ENCODE peak calls at places on chromosomes 5 and 9, in seven cellular contexts. P, L, E, Z, C, O and D are unnamed samples.

GRCh38 chr9:136281421-136282271 is 22.2 kb downstream of the CCDC187 start:
- DNase-seq in P (no peak), L (no peak), E (no peak), Z (no peak), C (no peak), O (no peak), D (no peak)

GRCh38 chr5:172407241-172407691 is 47.1 kb downstream of the SH3PXD2B start:
- DNase-seq in P (no peak), L (no peak), E (no peak), Z (no peak), C (no peak), O (no peak), D (no peak)

GRCh38 chr5:65305913-65306312 is 175.8 kb downstream of the ADAMTS6 start:
- DNase-seq in P (no peak), L (no peak), E (peak), Z (no peak), C (no peak), O (no peak), D (no peak)

GRCh38 chr5:9898319-9898718 is 268.2 kb upstream of the TAS2R1 start:
- DNase-seq in P (peak), L (peak), E (peak), Z (no peak), C (no peak), O (peak), D (peak)

GRCh38 chr9:123368023-123368422 is 12.0 kb downstream of the CRB2 start:
- DNase-seq in P (no peak), L (no peak), E (no peak), Z (no peak), C (no peak), O (no peak), D (no peak)

GRCh38 chr5:142748568-142749249 is 21.5 kb upstream of the ARHGAP26 start:
- DNase-seq in P (no peak), L (peak), E (peak), Z (no peak), C (no peak), O (peak), D (peak)

GRCh38 chr5:88823201-88823600 is 59.8 kb downstream of the MEF2C start:
- DNase-seq in P (no peak), L (no peak), E (no peak), Z (no peak), C (no peak), O (no peak), D (no peak)

GRCh38 chr5:176397736-176398420 is 9.3 kb downstream of the HIGD2A start:
- DNase-seq in P (no peak), L (no peak), E (no peak), Z (no peak), C (no peak), O (no peak), D (no peak)

GRCh38 chr5:96911139-96911538 is 24.7 kb upstream of the LNPEP start:
- DNase-seq in P (no peak), L (no peak), E (no peak), Z (no peak), C (no peak), O (no peak), D (no peak)

GRCh38 chr5:119356384-119357188 is 767 bp downstream of the TNFAIP8 start:
- DNase-seq in P (no peak), L (no peak), E (no peak), Z (no peak), C (no peak), O (no peak), D (no peak)

GRCh38 chr9:87672586-87672985 is 53.3 kb upstream of the CTSL start:
- DNase-seq in P (no peak), L (no peak), E (no peak), Z (no peak), C (no peak), O (no peak), D (no peak)

GRCh38 chr5:157464518-157465171 is 4.6 kb downstream of the NIPAL4 start:
- DNase-seq in P (peak), L (no peak), E (no peak), Z (peak), C (no peak), O (peak), D (no peak)

GRCh38 chr5:466661-467310 is 23.8 kb downstream of the EXOC3 start:
- DNase-seq in P (no peak), L (no peak), E (no peak), Z (no peak), C (no peak), O (no peak), D (no peak)

GRCh38 chr5:59487068-59487686 is 406.3 kb downstream of the PDE4D start:
- DNase-seq in P (no peak), L (no peak), E (no peak), Z (no peak), C (no peak), O (no peak), D (no peak)

GRCh38 chr5:138677782-138678181 is 75.4 kb upstream of the CTNNA1 start:
- DNase-seq in P (no peak), L (peak), E (no peak), Z (no peak), C (no peak), O (no peak), D (no peak)

GRCh38 chr5:173480896-173481295 is 135.6 kb downstream of the BOD1 start:
- DNase-seq in P (no peak), L (no peak), E (no peak), Z (no peak), C (no peak), O (no peak), D (no peak)

GRCh38 chr9:110340306-110340705 is 2.6 kb upstream of the TXNDC8 start:
- DNase-seq in P (peak), L (no peak), E (peak), Z (no peak), C (no peak), O (peak), D (no peak)

GRCh38 chr5:126468091-126468490 is 44.9 kb downstream of the GRAMD2B start:
- DNase-seq in P (no peak), L (no peak), E (no peak), Z (no peak), C (no peak), O (no peak), D (no peak)

GRCh38 chr5:95646569-95647330 is at the start of gene RFESD:
- DNase-seq in P (peak), L (peak), E (peak), Z (peak), C (peak), O (peak), D (peak)

GRCh38 chr9:93827545-93828330 is 127.4 kb downstream of the BARX1 start:
- DNase-seq in P (no peak), L (peak), E (peak), Z (no peak), C (no peak), O (peak), D (no peak)

GRCh38 chr5:52262844-52263243 is 524.9 kb upstream of the ITGA1 start:
- DNase-seq in P (no peak), L (no peak), E (no peak), Z (no peak), C (no peak), O (no peak), D (no peak)

GRCh38 chr5:120463991-120464626 is at the start of gene PRR16:
- DNase-seq in P (no peak), L (peak), E (no peak), Z (no peak), C (peak), O (peak), D (no peak)

GRCh38 chr5:115634343-115635132 is 8.7 kb upstream of the TMED7 start:
- DNase-seq in P (peak), L (peak), E (peak), Z (peak), C (peak), O (peak), D (peak)

GRCh38 chr5:14742427-14743010 is 78.0 kb downstream of the OTULIN start:
- DNase-seq in P (no peak), L (no peak), E (no peak), Z (no peak), C (no peak), O (peak), D (no peak)

GRCh38 chr5:106314221-106314824 is 1356.4 kb downstream of the EFNA5 start:
- DNase-seq in P (no peak), L (no peak), E (no peak), Z (no peak), C (no peak), O (no peak), D (no peak)

GRCh38 chr9:38355115-38355514 is 37.4 kb upstream of the ALDH1B1 start:
- DNase-seq in P (no peak), L (no peak), E (no peak), Z (no peak), C (no peak), O (no peak), D (no peak)

GRCh38 chr5:107669543-107670027 is 1.2 kb downstream of the EFNA5 start:
- DNase-seq in P (no peak), L (peak), E (no peak), Z (no peak), C (no peak), O (no peak), D (no peak)

GRCh38 chr9:132547976-132548730 is 34.3 kb upstream of the BARHL1 start:
- DNase-seq in P (no peak), L (no peak), E (no peak), Z (no peak), C (no peak), O (no peak), D (no peak)

GRCh38 chr5:172413601-172414000 is 40.7 kb downstream of the SH3PXD2B start:
- DNase-seq in P (no peak), L (no peak), E (no peak), Z (no peak), C (no peak), O (no peak), D (no peak)

GRCh38 chr5:131096774-131097695 is 68.0 kb downstream of the HINT1 start:
- DNase-seq in P (no peak), L (no peak), E (no peak), Z (no peak), C (no peak), O (no peak), D (no peak)

GRCh38 chr5:171309276-171309525 is 153 bp downstream of the TLX3 start:
- DNase-seq in P (no peak), L (no peak), E (no peak), Z (no peak), C (no peak), O (no peak), D (no peak)

GRCh38 chr9:11366585-11367129 is 753.9 kb upstream of the PTPRD start:
- DNase-seq in P (no peak), L (peak), E (no peak), Z (no peak), C (no peak), O (no peak), D (no peak)

GRCh38 chr9:25964239-25964638 is 286.0 kb upstream of the TUSC1 start:
- DNase-seq in P (peak), L (peak), E (peak), Z (no peak), C (peak), O (no peak), D (peak)

GRCh38 chr9:114524401-114524800 is 19.1 kb upstream of the WHRN start:
- DNase-seq in P (no peak), L (no peak), E (no peak), Z (no peak), C (no peak), O (no peak), D (no peak)

GRCh38 chr5:82723168-82723567 is 354.0 kb downstream of the TMEM167A start:
- DNase-seq in P (no peak), L (no peak), E (no peak), Z (no peak), C (no peak), O (no peak), D (no peak)

GRCh38 chr5:80238778-80239679 is 16.8 kb downstream of the SERINC5 start:
- DNase-seq in P (no peak), L (peak), E (no peak), Z (no peak), C (no peak), O (no peak), D (no peak)

GRCh38 chr5:80237243-80237642 is 18.6 kb downstream of the SERINC5 start:
- DNase-seq in P (no peak), L (no peak), E (no peak), Z (no peak), C (no peak), O (no peak), D (no peak)

GRCh38 chr5:80238078-80238477 is 17.8 kb downstream of the SERINC5 start:
- DNase-seq in P (no peak), L (no peak), E (no peak), Z (no peak), C (no peak), O (no peak), D (no peak)

GRCh38 chr5:80240368-80240986 is 15.4 kb downstream of the SERINC5 start:
- DNase-seq in P (no peak), L (no peak), E (no peak), Z (no peak), C (no peak), O (no peak), D (no peak)

GRCh38 chr5:80239680-80240367 is 16.0 kb downstream of the SERINC5 start:
- DNase-seq in P (no peak), L (no peak), E (no peak), Z (no peak), C (no peak), O (no peak), D (no peak)
- TF ChIP-seq SIN3A in P (no peak), L (no peak), E (no peak), Z (no peak), C (no peak), O (no peak), D (no peak)

DNA sequence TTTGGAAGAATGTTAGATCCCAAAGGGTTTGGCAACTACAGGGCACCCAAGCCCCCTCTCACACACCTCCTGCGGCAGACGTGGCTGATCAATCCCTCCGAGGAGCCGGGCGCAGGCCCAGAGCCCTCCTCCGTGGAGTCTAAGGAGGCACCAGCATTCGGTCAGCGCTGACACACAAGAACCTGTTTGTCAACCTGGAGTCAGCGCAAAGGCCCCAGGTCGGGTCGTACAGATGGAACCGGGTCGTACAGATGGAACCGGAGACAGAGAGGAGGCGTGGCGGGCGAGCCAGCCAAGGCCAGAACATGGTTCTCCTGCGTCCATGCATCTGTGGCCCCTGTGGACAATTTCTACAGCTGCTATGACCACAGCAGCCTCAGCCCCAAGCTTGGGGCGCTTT is 125.0 kb upstream of the SARDH start:
- DNase-seq in P (no peak), L (no peak), E (no peak), Z (no peak), C (no peak), O (no peak), D (no peak)
- TF ChIP-seq CTCF in P (no peak), L (no peak), E (no peak), Z (no peak), C (no peak), O (no peak), D (no peak)

GRCh38 chr9:86077286-86077685 is 22.1 kb downstream of the GOLM1 start:
- DNase-seq in P (no peak), L (no peak), E (no peak), Z (no peak), C (no peak), O (no peak), D (no peak)
- TF ChIP-seq SIN3A in P (no peak), L (no peak), E (no peak), Z (no peak), C (no peak), O (no peak), D (no peak)

DNA sequence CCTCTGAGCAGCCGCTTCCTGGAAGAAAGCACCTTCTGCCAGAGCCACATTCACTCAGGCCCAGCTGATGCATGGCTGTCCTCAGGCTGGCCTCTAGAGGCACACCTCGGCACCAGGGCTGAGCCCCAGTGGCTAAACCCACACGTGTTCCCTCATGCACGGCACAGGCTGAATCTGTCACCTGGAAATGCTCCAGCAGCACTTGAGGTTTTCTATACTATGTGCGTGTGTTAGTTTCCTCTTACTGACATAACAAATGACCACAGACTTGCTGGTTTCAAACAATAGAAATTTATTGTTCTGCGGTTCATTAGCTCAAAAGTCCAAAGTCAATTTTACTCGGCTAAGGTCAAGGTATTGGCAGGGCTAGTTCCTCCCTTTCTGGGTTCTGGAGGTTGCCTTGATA is 141.4 kb downstream of the LRRC70 start:
- DNase-seq in P (peak), L (peak), E (peak), Z (peak), C (peak), O (peak), D (no peak)
- TF ChIP-seq CTCF in P (no peak), L (peak), E (peak), Z (peak), C (peak), O (peak), D (peak)

GRCh38 chr5:73291873-73292272 is 118.9 kb downstream of the TMEM174 start:
- DNase-seq in P (no peak), L (no peak), E (no peak), Z (no peak), C (no peak), O (no peak), D (no peak)
- TF ChIP-seq SIN3A in P (no peak), L (no peak), E (no peak), Z (no peak), C (no peak), O (no peak), D (no peak)

GRCh38 chr9:28960602-28961001 is 1387.3 kb upstream of the C9orf72 start:
- DNase-seq in P (no peak), L (no peak), E (no peak), Z (no peak), C (no peak), O (no peak), D (no peak)
- TF ChIP-seq CTCF in P (no peak), L (no peak), E (no peak), Z (no peak), C (no peak), O (no peak), D (no peak)

GRCh38 chr5:21236896-21237830 is 1249.2 kb upstream of the CDH18 start:
- DNase-seq in P (no peak), L (no peak), E (no peak), Z (no peak), C (no peak), O (no peak), D (no peak)
- TF ChIP-seq SIN3A in P (no peak), L (no peak), E (no peak), Z (no peak), C (no peak), O (no peak), D (no peak)

DNA sequence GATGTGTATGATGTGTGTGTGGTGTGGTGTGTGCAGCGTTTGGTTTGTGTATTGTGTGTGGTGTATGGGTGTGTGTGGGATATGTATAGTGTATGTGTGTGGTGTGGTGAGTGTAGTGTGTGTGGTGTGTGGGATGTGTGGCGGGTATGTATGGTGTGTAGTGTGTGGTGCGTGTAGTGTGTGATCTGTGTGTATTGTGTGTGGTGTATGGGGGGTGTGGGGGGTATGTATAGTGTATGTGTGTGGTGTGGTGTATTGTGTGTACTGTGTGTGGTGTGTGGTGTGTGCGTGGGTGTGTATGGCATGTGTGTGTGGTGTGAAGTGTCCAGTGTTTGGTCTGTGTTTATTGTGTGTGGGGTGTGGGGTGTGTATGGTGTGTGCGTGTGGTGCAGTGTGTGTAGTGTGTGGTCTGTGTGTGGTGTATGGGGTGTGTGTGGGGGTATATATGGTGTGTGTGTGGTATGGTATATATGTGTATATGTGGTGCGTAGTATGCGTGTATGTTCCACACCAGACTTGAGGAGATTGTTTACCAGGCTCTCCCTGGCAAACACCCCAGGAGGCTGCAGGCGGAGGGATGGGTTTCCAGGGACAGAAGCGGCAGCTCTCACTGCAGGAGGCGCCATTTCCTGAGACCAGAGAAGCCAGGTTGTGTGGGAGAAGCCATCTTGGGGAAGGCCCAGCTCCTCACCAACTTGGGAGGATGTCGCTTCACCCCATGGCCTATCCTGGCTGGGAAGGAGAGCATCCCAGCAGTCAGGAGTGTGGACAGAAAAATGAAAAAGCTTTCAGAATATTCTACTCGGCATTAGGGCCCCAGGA is 138.1 kb downstream of the NXNL2 start:
- DNase-seq in P (no peak), L (peak), E (peak), Z (no peak), C (no peak), O (no peak), D (no peak)
- TF ChIP-seq CTCF in P (no peak), L (no peak), E (peak), Z (no peak), C (peak), O (no peak), D (no peak)

GRCh38 chr9:89871871-89872331 is 267.1 kb downstream of the GADD45G start:
- DNase-seq in P (no peak), L (no peak), E (no peak), Z (no peak), C (no peak), O (no peak), D (no peak)
- TF ChIP-seq SIN3A in P (no peak), L (no peak), E (no peak), Z (no peak), C (no peak), O (no peak), D (no peak)

GRCh38 chr9:36150529-36151305 is 14.2 kb downstream of the GLIPR2 start:
- DNase-seq in P (no peak), L (no peak), E (peak), Z (no peak), C (no peak), O (no peak), D (no peak)
- TF ChIP-seq CTCF in P (no peak), L (no peak), E (peak), Z (no peak), C (no peak), O (no peak), D (no peak)